ENCODE peak calls at places on chromosomes 7 and 10, in four cellular contexts. M is SK-N-SH, F is GM12878, X is HepG2. J is an unnamed sample.

GRCh38 chr7:24952464-24952863 is 27.5 kb downstream of the OSBPL3 start:
- DNase-seq in F (no peak), X (no peak), M (no peak), J (no peak)

GRCh38 chr7:109437957-109438356 is 868.3 kb downstream of the DNAJB9 start:
- DNase-seq in M (no peak), X (no peak), F (no peak), J (no peak)

GRCh38 chr10:73413108-73413527 is 740 bp downstream of the ANXA7 start:
- DNase-seq in M (peak; percentile 48), F (peak; percentile 41), X (peak; percentile 81), J (peak; percentile 62)

GRCh38 chr7:26090927-26091519 is 61.0 kb upstream of the NFE2L3 start:
- DNase-seq in M (peak; percentile 80), X (peak; percentile 54), F (peak; percentile 30), J (peak; percentile 64)

GRCh38 chr7:44477063-44477830 is 13.2 kb downstream of the NUDCD3 start:
- DNase-seq in F (peak; percentile 46), X (peak; percentile 71), M (peak; percentile 72), J (peak; percentile 84)

GRCh38 chr10:97844672-97845071 is 5.0 kb upstream of the GOLGA7B start:
- DNase-seq in F (no peak), X (no peak), M (no peak), J (no peak)

GRCh38 chr7:12554848-12555247 is 15.7 kb upstream of the SCIN start:
- DNase-seq in X (no peak), M (no peak), F (no peak), J (no peak)

GRCh38 chr7:94513565-94513860 is 3.9 kb downstream of the CASD1 start:
- DNase-seq in M (no peak), F (no peak), X (no peak), J (no peak)

GRCh38 chr10:30422981-30423654 is 10.9 kb upstream of the MAP3K8 start:
- DNase-seq in F (no peak), X (peak; percentile 89), M (no peak), J (peak; percentile 89)

GRCh38 chr10:48947690-48948418 is 8.2 kb upstream of the LRRC18 start:
- DNase-seq in M (no peak), F (no peak), X (no peak), J (no peak)

GRCh38 chr10:91051834-91052233 is 130.9 kb upstream of the ANKRD1 start:
- DNase-seq in F (no peak), X (no peak), M (no peak), J (no peak)

GRCh38 chr7:56097700-56098099 is 4.9 kb upstream of the PHKG1 start:
- DNase-seq in M (no peak), X (no peak), F (no peak), J (no peak)

GRCh38 chr7:151440799-151441443 is 980 bp upstream of the CRYGN start:
- DNase-seq in M (no peak), X (no peak), F (no peak), J (no peak)

GRCh38 chr7:29565186-29565540 is 1.5 kb downstream of the PRR15 start:
- DNase-seq in F (no peak), M (peak; percentile 47), X (no peak), J (no peak)

GRCh38 chr10:52539463-52539862 is 225.4 kb downstream of the DKK1 start:
- DNase-seq in M (no peak), X (no peak), F (no peak), J (peak; percentile 58)

GRCh38 chr7:34341331-34341730 is 316.7 kb upstream of the NPSR1 start:
- DNase-seq in M (no peak), X (no peak), F (no peak), J (no peak)

GRCh38 chr7:83173664-83174063 is 11.0 kb upstream of the PCLO start:
- DNase-seq in X (no peak), F (no peak), M (no peak), J (no peak)

GRCh38 chr10:25604591-25604990 is 329.4 kb upstream of the MYO3A start:
- DNase-seq in M (no peak), X (no peak), F (no peak), J (no peak)

GRCh38 chr7:56124981-56125380 is 8.8 kb upstream of the NUPR2 start:
- DNase-seq in X (no peak), M (no peak), F (no peak), J (no peak)

GRCh38 chr10:10796061-10796773 is 221.5 kb upstream of the CELF2 start:
- DNase-seq in X (no peak), F (no peak), M (no peak), J (no peak)

DNA sequence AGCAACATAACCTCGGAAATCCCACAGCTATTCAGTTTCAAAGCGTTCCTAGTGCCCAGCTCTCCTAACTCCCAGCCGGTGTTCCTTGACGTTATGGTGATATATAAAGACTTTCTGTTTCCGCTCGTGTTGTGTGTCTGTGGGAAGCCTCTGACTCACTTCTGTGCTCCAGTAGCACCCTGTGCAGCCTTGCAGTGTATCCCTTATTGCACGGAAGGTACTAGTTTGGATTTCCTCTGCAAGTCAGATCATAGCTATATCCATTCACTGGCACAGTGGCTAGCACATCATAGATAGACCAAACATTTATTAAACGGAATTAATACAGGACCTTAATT is 584 bp downstream of the ASAH2B start:
- DNase-seq in M (no peak), X (peak; percentile 15), F (peak; percentile 2), J (peak; percentile 5)
- TF ChIP-seq PBX3 in M (no peak), X (no peak), F (no peak), J (no peak)

DNA sequence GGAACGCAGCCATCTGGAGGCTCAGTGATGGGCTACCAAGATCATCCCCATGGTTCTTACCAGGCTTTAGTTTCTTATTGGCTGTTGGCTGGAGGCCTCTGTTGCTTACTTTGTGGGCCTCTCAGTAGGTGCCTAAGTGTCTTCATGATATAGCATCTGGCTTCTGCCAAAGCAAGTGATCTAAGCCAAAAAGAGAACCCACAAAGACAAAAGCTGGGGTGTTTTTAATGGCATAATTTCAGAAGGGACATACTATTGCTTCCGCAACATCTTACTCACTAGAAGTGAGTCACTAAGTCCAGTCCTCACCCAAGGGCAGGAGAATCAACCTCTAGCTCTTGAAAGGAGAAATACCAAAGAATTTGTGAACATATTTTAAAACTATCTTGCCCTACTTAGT is 132.0 kb upstream of the MDFIC start:
- DNase-seq in X (no peak), F (no peak), M (no peak), J (no peak)
- TF ChIP-seq PBX3 in X (no peak), F (no peak), M (no peak), J (no peak)

GRCh38 chr7:112723416-112723815 is 66.8 kb downstream of the TMEM168 start:
- DNase-seq in M (no peak), X (no peak), F (no peak), J (no peak)
- TF ChIP-seq PBX3 in M (no peak), X (no peak), F (no peak), J (no peak)

GRCh38 chr10:58280485-58280884 is 11.5 kb downstream of the CISD1 start:
- DNase-seq in X (no peak), F (no peak), M (no peak), J (no peak)

GRCh38 chr10:58278962-58279307 is 10.0 kb downstream of the CISD1 start:
- DNase-seq in X (no peak), F (no peak), M (no peak), J (no peak)

GRCh38 chr10:58280982-58281752 is 12.2 kb downstream of the CISD1 start:
- DNase-seq in F (no peak), M (no peak), X (no peak), J (no peak)

GRCh38 chr10:58278274-58278961 is 9.5 kb downstream of the CISD1 start:
- DNase-seq in F (no peak), M (no peak), X (no peak), J (no peak)

GRCh38 chr10:58282615-58283014 is 13.7 kb downstream of the CISD1 start:
- DNase-seq in M (no peak), X (no peak), F (peak; percentile 70), J (no peak)
- TF ChIP-seq PBX3 in M (no peak), X (no peak), F (no peak), J (no peak)

DNA sequence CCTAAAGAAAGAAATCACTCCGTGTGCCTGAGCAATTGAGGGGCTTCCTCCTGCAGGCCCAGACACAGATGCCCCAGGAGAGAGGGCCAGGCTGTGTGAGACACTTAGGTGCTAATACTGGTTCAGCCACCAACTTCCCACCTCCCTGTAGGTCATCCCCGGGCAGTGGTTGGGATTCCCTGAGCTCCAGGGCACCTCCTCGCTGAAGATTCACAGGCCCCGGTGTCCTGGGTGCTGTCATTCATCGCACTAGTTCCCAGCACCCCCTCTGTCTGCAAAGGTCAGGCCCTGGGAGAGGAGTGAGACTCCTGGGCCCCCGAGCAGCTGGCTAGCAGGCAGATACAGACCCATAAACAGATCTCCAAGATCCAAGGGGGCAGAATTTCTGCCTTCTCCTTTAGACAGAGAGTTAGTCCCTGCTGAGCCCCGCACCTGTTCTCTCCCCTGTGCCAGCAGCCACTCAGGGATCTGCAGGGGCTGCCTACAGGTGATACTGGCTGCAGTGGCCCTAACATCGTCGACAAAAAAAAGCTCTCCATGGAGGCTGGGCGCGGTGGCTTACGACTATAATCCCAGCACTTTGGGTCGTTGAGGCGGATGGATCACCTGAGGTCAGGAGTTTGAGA is 38.2 kb upstream of the GTF2I start:
- DNase-seq in X (no peak), M (no peak), F (no peak), J (no peak)
- TF ChIP-seq PBX3 in X (no peak), M (no peak), F (no peak), J (no peak)